ENCODE peak calls at places on chromosomes 6 and 20, in five cellular contexts. One of them, this sample, is unnamed.
A peak's percentile ranks its signal among the peaks of the same experiment; 100 is the strongest.

GRCh38 chr6:135814043-135814442 is 37.5 kb upstream of the PDE7B start:
- DNase-seq in mesenchymal stem cell: no peak
- DNase-seq in pons: no peak
- DNase-seq in CD8-positive, alpha-beta T cell: no peak
- DNase-seq in MG63: no peak
- DNase-seq in this sample: no peak

GRCh38 chr6:11514672-11515071 is 22.9 kb upstream of the TMEM170B start:
- DNase-seq in pons: no peak
- DNase-seq in mesenchymal stem cell: no peak
- DNase-seq in CD8-positive, alpha-beta T cell: no peak
- DNase-seq in MG63: no peak
- DNase-seq in this sample: no peak

GRCh38 chr20:30812739-30813411 is 444.6 kb upstream of the DEFB115 start:
- DNase-seq in pons: no peak
- DNase-seq in MG63: no peak
- DNase-seq in CD8-positive, alpha-beta T cell: no peak
- DNase-seq in mesenchymal stem cell: no peak
- DNase-seq in this sample: no peak

GRCh38 chr6:26552205-26552604 is 14.0 kb downstream of the HMGN4 start:
- DNase-seq in MG63: no peak
- DNase-seq in pons: no peak
- DNase-seq in CD8-positive, alpha-beta T cell: no peak
- DNase-seq in mesenchymal stem cell: no peak
- DNase-seq in this sample: no peak

GRCh38 chr6:63571883-63572732 is at the start of the genes LOC128125822 and PTP4A1:
- DNase-seq in MG63: peak; percentile 92
- DNase-seq in CD8-positive, alpha-beta T cell: peak; percentile 97
- DNase-seq in pons: peak; percentile 97
- DNase-seq in mesenchymal stem cell: peak; percentile 97
- DNase-seq in this sample: peak; percentile 53

GRCh38 chr6:11645016-11645415 is 107.5 kb downstream of the TMEM170B start:
- DNase-seq in mesenchymal stem cell: peak; percentile 87
- DNase-seq in CD8-positive, alpha-beta T cell: no peak
- DNase-seq in pons: no peak
- DNase-seq in MG63: no peak
- DNase-seq in this sample: no peak

GRCh38 chr20:46688151-46689081 is 828 bp downstream of the TP53RK start:
- DNase-seq in CD8-positive, alpha-beta T cell: no peak
- DNase-seq in mesenchymal stem cell: peak; percentile 77
- DNase-seq in pons: peak; percentile 42
- DNase-seq in MG63: no peak
- DNase-seq in this sample: no peak

GRCh38 chr20:35108921-35109320 is 16.3 kb upstream of the TRPC4AP start:
- DNase-seq in mesenchymal stem cell: no peak
- DNase-seq in MG63: no peak
- DNase-seq in CD8-positive, alpha-beta T cell: no peak
- DNase-seq in pons: no peak
- DNase-seq in this sample: no peak

This sample was measured in D721Med.